ENCODE peak calls at places on chromosomes 2 and 18, in four cellular contexts. M is K562, U is HepG2, T is GM12878. E is an unnamed sample.

GRCh38 chr2:113230531-113230930 is 48.2 kb downstream of the PAX8 start:
- DNase-seq in M (no peak), U (no peak), T (no peak), E (no peak)

GRCh38 chr2:229344151-229344551 is 73.1 kb upstream of the PID1 start:
- DNase-seq in M (no peak), U (no peak), T (no peak), E (no peak)

GRCh38 chr2:207219716-207220414 is 54.1 kb upstream of the KLF7 start:
- DNase-seq in U (no peak), M (no peak), T (no peak), E (no peak)

GRCh38 chr2:62305421-62306176 is 109.7 kb downstream of the B3GNT2 start:
- DNase-seq in U (no peak), T (peak), M (peak), E (peak)

GRCh38 chr2:95104606-95105005 is 17.0 kb downstream of the MRPS5 start:
- DNase-seq in U (no peak), T (no peak), M (no peak), E (no peak)

GRCh38 chr2:129767987-129768386 is 211.5 kb upstream of the RAB6C start:
- DNase-seq in U (no peak), T (no peak), M (no peak), E (no peak)

GRCh38 chr2:174593574-174594203 is 3.9 kb downstream of the WIPF1 start:
- DNase-seq in M (peak), T (peak), U (no peak), E (no peak)

GRCh38 chr18:64244571-64244970 is 95.7 kb upstream of the LINC00305 start:
- DNase-seq in U (no peak), M (no peak), T (no peak), E (peak)

GRCh38 chr2:65081232-65081685 is 25.0 kb downstream of the CEP68 start:
- DNase-seq in T (no peak), U (no peak), M (peak), E (no peak)

GRCh38 chr2:54629390-54629789 is 94.1 kb upstream of the EML6 start:
- DNase-seq in T (no peak), M (no peak), U (no peak), E (no peak)

GRCh38 chr2:28593356-28593755 is 97.5 kb downstream of the PLB1 start:
- DNase-seq in M (no peak), T (no peak), U (no peak), E (no peak)
- TF ChIP-seq GABPA in M (no peak), T (no peak), U (no peak), E (no peak)

GRCh38 chr18:80067321-80067720 is 33.1 kb downstream of the RBFA start:
- DNase-seq in T (no peak), U (no peak), M (no peak), E (no peak)
- TF ChIP-seq SMC3 in T (no peak), U (no peak), M (no peak), E (no peak)

GRCh38 chr2:180604077-180604476 is 376.3 kb upstream of the UBE2E3 start:
- DNase-seq in U (peak), M (peak), T (no peak), E (no peak)
- TF ChIP-seq GABPA in U (no peak), M (no peak), T (no peak), E (no peak)

GRCh38 chr18:77068890-77069312 is 63.7 kb downstream of the MBP start:
- DNase-seq in M (no peak), U (no peak), T (no peak), E (no peak)

GRCh38 chr18:77066101-77066500 is 66.5 kb downstream of the MBP start:
- DNase-seq in U (no peak), M (no peak), T (no peak), E (no peak)

GRCh38 chr18:77068321-77068841 is 64.2 kb downstream of the MBP start:
- DNase-seq in T (peak), U (no peak), M (no peak), E (no peak)

GRCh38 chr18:77066689-77067088 is 65.9 kb downstream of the MBP start:
- DNase-seq in T (no peak), M (no peak), U (no peak), E (no peak)

GRCh38 chr18:77067315-77068061 is 65.1 kb downstream of the MBP start:
- DNase-seq in M (no peak), U (peak), T (peak), E (no peak)
- TF ChIP-seq SMC3 in M (no peak), U (no peak), T (no peak), E (no peak)

GRCh38 chr18:58069721-58070292 is 25.8 kb downstream of the NEDD4L start:
- DNase-seq in U (no peak), T (no peak), M (no peak), E (no peak)
- TF ChIP-seq GABPA in U (no peak), T (no peak), M (no peak), E (no peak)